ENCODE peak calls at places on chromosome 10, in five cellular contexts. Y is HCT116, N is neural progenitor cell, T is GM23248, S is SK-N-SH. F is an unnamed sample.

GRCh38 chr10:96448021-96448457 is 65.7 kb downstream of the TLL2 start:
- DNase-seq in Y (no peak), S (no peak), N (peak), T (no peak), F (no peak)

GRCh38 chr10:29119374-29119773 is 169.5 kb upstream of the LYZL1 start:
- DNase-seq in S (no peak), T (peak), N (peak), Y (peak), F (peak)

GRCh38 chr10:70685461-70685911 is 13.2 kb downstream of the ADAMTS14 start:
- DNase-seq in S (no peak), T (no peak), Y (no peak), N (no peak), F (no peak)

GRCh38 chr10:60818134-60818770 is 40.0 kb downstream of the CDK1 start:
- DNase-seq in T (peak), S (no peak), N (no peak), Y (no peak), F (no peak)

GRCh38 chr10:29026065-29026797 is 262.6 kb upstream of the LYZL1 start:
- DNase-seq in Y (no peak), S (no peak), T (no peak), N (peak), F (no peak)

GRCh38 chr10:13322615-13323148 is 22.8 kb upstream of the PHYH start:
- DNase-seq in T (no peak), S (no peak), Y (no peak), N (no peak), F (no peak)

GRCh38 chr10:113576853-113577252 is 24.0 kb downstream of the HABP2 start:
- DNase-seq in N (peak), S (no peak), Y (no peak), T (peak), F (peak)

GRCh38 chr10:103564116-103564501 is 70.6 kb downstream of the NEURL1 start:
- DNase-seq in T (no peak), Y (no peak), N (no peak), S (peak), F (no peak)

GRCh38 chr10:64277536-64277935 is 756.3 kb downstream of the REEP3 start:
- DNase-seq in T (no peak), S (no peak), N (no peak), Y (no peak), F (no peak)

GRCh38 chr10:51999089-51999488 is 299.7 kb upstream of the CSTF2T start:
- DNase-seq in S (peak), T (peak), N (no peak), Y (no peak), F (peak)

GRCh38 chr10:126387041-126387908 is 1.0 kb downstream of the ADAM12 start:
- DNase-seq in T (peak), S (peak), N (peak), Y (no peak), F (peak)

GRCh38 chr10:17617031-17617911 is at the start of gene HACD1:
- DNase-seq in S (peak), N (peak), Y (peak), T (peak), F (peak)

GRCh38 chr10:131803863-131804425 is 96.9 kb upstream of the PPP2R2D start:
- DNase-seq in T (no peak), N (no peak), S (no peak), Y (no peak), F (no peak)

GRCh38 chr10:43202224-43202656 is 64.0 kb downstream of the CSGALNACT2 start:
- DNase-seq in T (peak), Y (peak), S (peak), N (peak), F (no peak)

GRCh38 chr10:13632879-13633437 is 46.2 kb downstream of the PRPF18 start:
- DNase-seq in S (no peak), Y (no peak), N (peak), T (no peak), F (no peak)

GRCh38 chr10:69649771-69650550 is 19.9 kb downstream of the FAM241B start:
- DNase-seq in T (no peak), S (no peak), N (no peak), Y (no peak), F (peak)

DNA sequence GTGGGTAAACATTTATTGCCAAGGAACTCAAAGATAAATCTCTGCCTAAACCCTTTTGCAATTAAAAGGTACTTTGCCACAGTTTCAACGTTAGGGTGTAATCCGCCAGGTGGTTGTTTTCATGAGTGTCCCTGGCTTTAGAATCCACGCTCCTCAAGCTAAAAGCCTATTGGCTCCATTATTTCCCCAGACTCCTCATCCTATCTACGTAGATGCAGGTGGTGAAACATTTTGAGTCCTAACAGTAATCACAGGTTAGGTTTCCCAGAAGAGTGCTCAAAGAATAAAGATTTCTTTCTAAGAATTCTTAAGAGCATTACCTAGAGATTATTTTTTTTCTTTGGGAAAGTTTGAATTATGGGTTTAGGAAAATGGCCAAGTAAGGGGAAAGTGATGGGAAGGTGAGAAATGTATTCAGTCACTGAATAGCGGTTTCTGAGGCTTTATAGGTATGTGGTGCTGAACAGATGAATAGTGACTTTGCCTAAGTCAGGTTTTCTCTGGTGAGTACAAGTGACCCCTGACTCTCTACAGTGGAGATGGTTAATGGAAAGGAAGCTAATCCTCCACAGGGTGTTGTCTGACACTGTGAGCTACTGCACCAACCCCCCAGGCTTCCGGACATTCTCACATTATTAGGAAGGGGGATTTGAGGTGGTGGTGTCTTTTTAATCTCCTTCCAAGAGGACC is 60.2 kb downstream of the NRP1 start:
- DNase-seq in S (no peak), Y (no peak), T (no peak), N (peak), F (peak)
- H3K9ac ChIP-seq in S (peak), Y (no peak), T (peak), N (no peak), F (peak)

GRCh38 chr10:6136215-6137201 is 47.7 kb downstream of the RBM17 start:
- DNase-seq in T (peak), N (no peak), Y (no peak), S (peak), F (peak)
- TF ChIP-seq EZH2phosphoT487 in T (no peak), N (no peak), Y (no peak), S (no peak), F (no peak)

GRCh38 chr10:86409183-86409582 is 42.6 kb upstream of the GRID1 start:
- DNase-seq in S (no peak), Y (no peak), T (no peak), N (no peak), F (no peak)

GRCh38 chr10:86411281-86411841 is 44.8 kb upstream of the GRID1 start:
- DNase-seq in T (peak), S (no peak), N (no peak), Y (no peak), F (no peak)

GRCh38 chr10:86411852-86412550 is 45.4 kb upstream of the GRID1 start:
- DNase-seq in Y (no peak), S (no peak), T (no peak), N (no peak), F (no peak)

GRCh38 chr10:86413046-86413728 is 46.6 kb upstream of the GRID1 start:
- DNase-seq in Y (no peak), T (peak), S (no peak), N (no peak), F (no peak)

GRCh38 chr10:86410542-86411124 is 44.0 kb upstream of the GRID1 start:
- DNase-seq in S (no peak), Y (no peak), T (peak), N (no peak), F (peak)
- H3K9ac ChIP-seq in S (no peak), Y (no peak), T (peak), N (no peak), F (no peak)

GRCh38 chr10:34781709-34782108 is 33.4 kb downstream of the PARD3 start:
- DNase-seq in S (no peak), Y (no peak), T (no peak), N (no peak), F (no peak)

GRCh38 chr10:34776090-34776690 is 38.9 kb downstream of the PARD3 start:
- DNase-seq in Y (no peak), N (no peak), T (no peak), S (no peak), F (no peak)

GRCh38 chr10:34775044-34775637 is 40.0 kb downstream of the PARD3 start:
- DNase-seq in N (no peak), T (no peak), Y (no peak), S (no peak), F (no peak)

GRCh38 chr10:34786464-34786863 is 28.6 kb downstream of the PARD3 start:
- DNase-seq in Y (no peak), T (peak), S (peak), N (no peak), F (peak)

DNA sequence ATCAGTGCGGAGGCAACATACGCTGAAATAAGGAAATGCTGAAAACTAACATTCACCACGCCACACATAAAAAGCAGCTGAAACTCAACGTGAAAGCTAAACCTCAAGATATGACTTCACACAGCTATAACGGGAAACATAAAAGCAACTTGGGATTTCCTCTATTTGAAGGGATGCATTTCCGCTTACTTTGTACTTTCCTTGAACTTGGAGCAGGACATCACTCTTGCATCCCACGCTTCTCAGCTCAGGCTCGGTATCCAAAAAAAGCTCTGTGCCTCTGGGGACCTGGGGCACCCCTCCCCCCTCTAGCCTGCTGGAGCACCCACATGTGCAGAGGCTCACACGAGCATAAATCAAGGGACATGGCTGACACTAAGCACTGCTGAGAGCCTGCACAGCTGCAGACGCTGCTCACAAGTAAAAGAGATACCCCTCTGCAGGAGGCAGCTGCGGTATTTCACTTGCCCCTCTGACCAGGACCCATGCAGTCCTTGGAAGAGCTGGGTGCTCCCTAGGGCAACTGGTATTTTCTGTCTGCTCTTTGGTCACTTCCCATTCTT is 34.2 kb downstream of the PARD3 start:
- DNase-seq in N (peak), Y (no peak), S (peak), T (no peak), F (no peak)
- TF ChIP-seq EZH2phosphoT487 in N (no peak), Y (no peak), S (no peak), T (no peak), F (no peak)

GRCh38 chr10:30231709-30232108 is 117.4 kb downstream of the MTPAP start:
- DNase-seq in N (no peak), S (no peak), Y (no peak), T (no peak), F (no peak)
- H3K9ac ChIP-seq in N (no peak), S (no peak), Y (no peak), T (no peak), F (no peak)

DNA sequence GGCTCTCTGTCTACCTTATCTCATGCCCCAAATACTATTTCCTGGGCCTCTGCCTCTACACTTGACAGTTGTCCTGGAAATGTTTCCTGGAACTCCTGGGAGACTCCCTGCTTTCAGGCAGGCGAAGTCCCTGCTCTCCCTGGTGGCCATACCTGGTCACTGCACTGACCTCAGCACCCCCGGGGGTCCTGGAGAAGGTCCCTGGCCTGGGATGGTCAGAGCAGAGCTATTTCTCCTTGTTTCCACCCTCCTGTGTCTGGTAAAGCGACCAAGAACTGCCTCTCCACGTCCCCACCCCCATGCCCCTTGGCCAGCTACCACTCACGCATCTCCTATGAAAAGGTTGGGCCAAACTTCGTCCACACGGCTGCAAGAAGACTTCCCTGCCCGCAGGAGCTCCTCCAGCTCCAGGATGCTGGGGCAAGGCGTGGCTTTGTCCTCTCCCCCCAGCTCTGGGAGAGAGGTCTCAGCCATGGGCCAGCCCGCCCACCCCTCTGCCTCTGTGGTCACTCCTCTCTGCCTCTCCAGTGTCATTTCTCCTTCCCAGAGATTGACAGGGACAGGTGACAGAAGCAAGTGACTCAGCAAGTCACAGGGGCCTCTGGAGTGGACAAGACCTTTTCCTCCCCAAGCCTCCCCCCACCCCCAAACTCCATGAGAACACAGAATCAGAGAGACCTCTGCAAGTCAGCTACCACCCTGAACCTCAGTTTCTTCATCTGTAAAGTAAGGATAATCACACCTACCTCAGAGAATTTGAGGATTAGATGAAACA is 2.6 kb upstream of the SAMD8 start:
- DNase-seq in Y (peak), T (peak), S (peak), N (peak), F (peak)
- TF ChIP-seq EZH2phosphoT487 in Y (no peak), T (no peak), S (no peak), N (no peak), F (no peak)

GRCh38 chr10:79145517-79146470 is 77.0 kb downstream of the ZMIZ1 start:
- DNase-seq in Y (no peak), T (no peak), S (no peak), N (no peak), F (peak)
- H3K9ac ChIP-seq in Y (peak), T (peak), S (no peak), N (no peak), F (no peak)

GRCh38 chr10:86632009-86632800 is 22.1 kb upstream of the OPN4 start:
- DNase-seq in N (peak), Y (no peak), T (peak), S (no peak), F (no peak)
- TF ChIP-seq EZH2phosphoT487 in N (no peak), Y (no peak), T (no peak), S (no peak), F (no peak)

GRCh38 chr10:61903184-61903990 is 1.9 kb downstream of the ARID5B start:
- DNase-seq in Y (peak), N (peak), T (peak), S (peak), F (peak)

GRCh38 chr10:61902448-61903183 is 1.1 kb downstream of the ARID5B start:
- DNase-seq in T (peak), S (peak), Y (peak), N (peak), F (peak)

GRCh38 chr10:61899997-61900828 is 1.3 kb upstream of the ARID5B start:
- DNase-seq in N (peak), Y (no peak), S (peak), T (peak), F (peak)

GRCh38 chr10:61900829-61901783 is at the start of gene ARID5B:
- DNase-seq in T (peak), S (peak), Y (peak), N (peak), F (peak)

GRCh38 chr10:61901829-61902447 is 439 bp downstream of the ARID5B start:
- DNase-seq in S (no peak), N (peak), Y (no peak), T (peak), F (no peak)
- H3K9ac ChIP-seq in S (peak), N (no peak), Y (peak), T (peak), F (peak)

F was measured in PC-3.